ENCODE peak calls at places on chromosomes 3 and 15, in four cellular contexts. Y is NCI-H1092 treated with DMSO at 0.1 percent for 48 hours, Z is neuronal stem cell, M is AG09309. E is an unnamed sample.

GRCh38 chr3:157844770-157845522 is 261.3 kb downstream of the SHOX2 start:
- DNase-seq in M (peak), Z (no peak), Y (no peak), E (no peak)

GRCh38 chr3:125957674-125958510 is 11.1 kb upstream of the ROPN1B start:
- DNase-seq in Z (no peak), Y (no peak), M (no peak), E (no peak)

GRCh38 chr3:171936231-171936841 is 93.2 kb downstream of the TMEM212 start:
- DNase-seq in M (peak), Z (no peak), Y (no peak), E (no peak)

GRCh38 chr3:9715764-9716437 is 12.3 kb downstream of the CPNE9 start:
- DNase-seq in Z (no peak), Y (no peak), M (peak), E (no peak)

GRCh38 chr15:67839358-67839928 is 402 bp downstream of the RNU6-1 start:
- DNase-seq in Y (peak), M (no peak), Z (no peak), E (no peak)

GRCh38 chr3:155238845-155239244 is 54.6 kb downstream of the STRIT1 start:
- DNase-seq in Y (no peak), M (no peak), Z (no peak), E (no peak)

GRCh38 chr15:96699871-96700401 is 369.4 kb downstream of the NR2F2 start:
- DNase-seq in Z (no peak), M (no peak), Y (no peak), E (no peak)

GRCh38 chr3:12632523-12632922 is 31.4 kb downstream of the RAF1 start:
- DNase-seq in Y (no peak), Z (no peak), M (no peak), E (no peak)

GRCh38 chr3:71206305-71206704 is 377.2 kb downstream of the FOXP1 start:
- DNase-seq in Y (no peak), M (no peak), Z (no peak), E (no peak)

GRCh38 chr15:69576035-69576526 is 123.5 kb downstream of the RPLP1 start:
- DNase-seq in Z (peak), M (no peak), Y (peak), E (no peak)

GRCh38 chr3:23864954-23865353 is 51.8 kb downstream of the NKIRAS1 start:
- DNase-seq in Z (no peak), M (no peak), Y (no peak), E (no peak)

GRCh38 chr3:8768364-8769087 is 887 bp downstream of the OXTR start:
- DNase-seq in Y (no peak), M (no peak), Z (no peak), E (no peak)

GRCh38 chr15:77143606-77144005 is 72.7 kb upstream of the TSPAN3 start:
- DNase-seq in M (no peak), Y (no peak), Z (no peak), E (no peak)

GRCh38 chr15:45641374-45641778 is 6.5 kb downstream of the SQOR start:
- DNase-seq in Z (no peak), M (peak), Y (no peak), E (no peak)

GRCh38 chr15:70327328-70328136 is 229.8 kb upstream of the TLE3 start:
- DNase-seq in M (peak), Z (no peak), Y (no peak), E (no peak)

GRCh38 chr3:50154840-50155490 is at the start of gene SEMA3F:
- DNase-seq in Z (peak), Y (no peak), M (no peak), E (no peak)

GRCh38 chr15:27598251-27599045 is 500.7 kb downstream of the OCA2 start:
- DNase-seq in Z (no peak), Y (no peak), M (no peak), E (no peak)

GRCh38 chr3:141651405-141651804 is 86.7 kb upstream of the RNF7 start:
- DNase-seq in M (no peak), Z (no peak), Y (no peak), E (no peak)

GRCh38 chr15:45962733-45963132 is 327.9 kb downstream of the SQOR start:
- DNase-seq in Y (no peak), Z (no peak), M (no peak), E (no peak)

GRCh38 chr15:88257311-88257901 is 867 bp upstream of the NTRK3 start:
- DNase-seq in M (no peak), Z (peak), Y (peak), E (no peak)

GRCh38 chr3:194296832-194297666 is 54.1 kb downstream of the CPN2 start:
- DNase-seq in M (no peak), Y (no peak), Z (peak), E (no peak)

GRCh38 chr3:120682095-120682681 is at the start of gene HGD:
- DNase-seq in Y (no peak), Z (no peak), M (no peak), E (no peak)

GRCh38 chr15:75945953-75946352 is 42.3 kb downstream of the FBXO22 start:
- DNase-seq in Y (no peak), M (no peak), Z (no peak), E (no peak)

GRCh38 chr3:171113716-171114115 is 87.2 kb upstream of the SLC2A2 start:
- DNase-seq in M (no peak), Z (no peak), Y (peak), E (no peak)